ENCODE peak calls at places on chromosomes 4 and X, in ten cellular contexts. L is choroid plexus epithelial cell, T is skeletal muscle cell, S is PC-9, B is EL, I is nephron progenitor cell, K is Peyer's patch, R is HTR-8/SVneo, U is PC-3, X is lower lobe of right lung. N is an unnamed sample.

GRCh38 chr4:26574563-26574962 is 9.3 kb upstream of the TBC1D19 start:
- DNase-seq in K (no peak), S (no peak), T (no peak), I (no peak), U (no peak), L (no peak), B (no peak), X (no peak), R (no peak), N (no peak)

GRCh38 chr4:659851-660250 is 14.2 kb downstream of the ATP5ME start:
- DNase-seq in R (no peak), X (peak), T (no peak), I (no peak), B (no peak), K (no peak), U (no peak), S (no peak), L (no peak), N (no peak)

GRCh38 chr4:123088521-123088920 is 166.1 kb upstream of the NUDT6 start:
- DNase-seq in L (no peak), R (no peak), K (no peak), T (no peak), I (no peak), B (no peak), U (no peak), X (no peak), S (no peak), N (no peak)

GRCh38 chr4:41256740-41257256 is at the start of gene UCHL1:
- DNase-seq in L (peak), U (no peak), S (peak), I (peak), T (peak), X (no peak), B (peak), K (no peak), R (peak), N (no peak)

GRCh38 chr4:31375936-31376335 is 655.8 kb downstream of the PCDH7 start:
- DNase-seq in X (no peak), I (no peak), L (no peak), K (no peak), T (no peak), R (no peak), B (no peak), U (no peak), S (no peak), N (no peak)

GRCh38 chrX:84475596-84475995 is 26.7 kb downstream of the HDX start:
- DNase-seq in I (no peak), S (no peak), T (no peak), L (no peak), B (no peak), X (no peak), U (no peak), K (no peak), R (no peak), N (no peak)

GRCh38 chr4:94527556-94528233 is 76.0 kb downstream of the PDLIM5 start:
- DNase-seq in I (no peak), T (no peak), B (no peak), L (no peak), K (no peak), R (no peak), S (peak), X (no peak), U (peak), N (no peak)

GRCh38 chrX:107704181-107704580 is 71.4 kb downstream of the TSC22D3 start:
- DNase-seq in L (no peak), S (no peak), T (no peak), K (peak), B (no peak), R (no peak), U (no peak), I (no peak), X (no peak), N (no peak)

GRCh38 chr4:40622913-40623312 is 6.8 kb downstream of the RBM47 start:
- DNase-seq in I (no peak), U (peak), K (no peak), R (no peak), L (no peak), T (no peak), B (no peak), X (no peak), S (peak), N (no peak)

GRCh38 chr4:142379277-142380051 is 466.6 kb downstream of the INPP4B start:
- DNase-seq in R (peak), U (peak), X (no peak), S (peak), T (peak), B (peak), K (no peak), L (peak), I (no peak), N (no peak)

GRCh38 chrX:44042731-44043130 is 69.5 kb upstream of the NDP start:
- DNase-seq in T (no peak), K (no peak), L (peak), S (no peak), R (no peak), U (no peak), X (no peak), B (no peak), I (no peak), N (no peak)

GRCh38 chrX:37726346-37726745 is 40.8 kb downstream of the XK start:
- DNase-seq in R (no peak), B (no peak), S (no peak), U (no peak), T (no peak), L (no peak), K (no peak), I (no peak), X (no peak), N (no peak)

GRCh38 chr4:123300625-123301024 is 96.0 kb upstream of the SPRY1 start:
- DNase-seq in U (no peak), B (no peak), L (no peak), T (no peak), R (no peak), S (no peak), X (no peak), K (no peak), I (no peak), N (no peak)

GRCh38 chr4:188596027-188596426 is 456.8 kb downstream of the TRIML1 start:
- DNase-seq in R (no peak), I (no peak), X (no peak), B (no peak), L (no peak), T (no peak), U (no peak), K (no peak), S (no peak), N (no peak)

GRCh38 chrX:26586570-26586969 is 370.6 kb downstream of the MAGEB5 start:
- DNase-seq in R (no peak), I (no peak), K (no peak), B (no peak), X (no peak), L (no peak), U (no peak), S (no peak), T (no peak), N (no peak)

GRCh38 chr4:76856183-76856969 is 41.6 kb downstream of the SOWAHB start:
- DNase-seq in B (peak), R (peak), I (peak), S (no peak), K (peak), T (peak), U (peak), X (no peak), L (peak), N (no peak)

GRCh38 chrX:88613338-88613737 is 133.7 kb upstream of the CPXCR1 start:
- DNase-seq in X (no peak), T (no peak), S (no peak), K (no peak), I (peak), L (peak), U (peak), R (no peak), B (no peak), N (no peak)

GRCh38 chr4:8790749-8791148 is 80.9 kb downstream of the HMX1 start:
- DNase-seq in R (no peak), S (no peak), I (no peak), B (no peak), K (no peak), U (no peak), L (no peak), T (no peak), X (no peak), N (no peak)

GRCh38 chr4:28287837-28288236 is 1427.2 kb downstream of the STIM2 start:
- DNase-seq in S (peak), R (peak), L (peak), T (peak), U (peak), B (peak), X (no peak), I (no peak), K (no peak), N (no peak)

GRCh38 chr4:68182382-68182820 is 52.7 kb upstream of the TMPRSS11F start:
- DNase-seq in T (no peak), I (no peak), X (peak), S (no peak), R (no peak), U (no peak), B (no peak), L (no peak), K (no peak), N (no peak)

GRCh38 chr4:109191216-109191615 is 111.2 kb downstream of the COL25A1 start:
- DNase-seq in T (no peak), S (no peak), I (no peak), B (no peak), X (no peak), L (no peak), R (no peak), K (no peak), U (no peak), N (no peak)

GRCh38 chr4:63302792-63303191 is 1106.5 kb downstream of the TECRL start:
- DNase-seq in B (no peak), L (no peak), T (no peak), U (no peak), I (no peak), X (no peak), R (no peak), K (no peak), S (no peak), N (no peak)

GRCh38 chr4:140748171-140748570 is 8.0 kb downstream of the TBC1D9 start:
- DNase-seq in X (no peak), U (no peak), K (no peak), T (no peak), S (no peak), I (no peak), R (no peak), B (no peak), L (no peak), N (no peak)

GRCh38 chrX:121902463-121902862 is 855.1 kb downstream of the GLUD2 start:
- DNase-seq in T (no peak), S (no peak), X (no peak), U (no peak), L (no peak), K (no peak), I (no peak), B (no peak), R (no peak), N (no peak)

GRCh38 chrX:21658152-21658737 is at the start of gene KLHL34:
- DNase-seq in I (no peak), R (no peak), K (peak), L (no peak), U (no peak), T (no peak), S (no peak), X (no peak), B (no peak), N (no peak)

GRCh38 chrX:50814701-50815476 is 895 bp upstream of the SHROOM4 start:
- DNase-seq in X (no peak), I (no peak), T (peak), L (peak), B (no peak), S (no peak), K (peak), U (peak), R (no peak), N (no peak)

N was measured in activated T-helper 1 cell treated with anti-CD3 and anti-CD28 coated beads, Interleukin-12 subunit alpha, Interleukin-12 subunit beta, Interleukin-2, Interleukin-4 antibody, amounts not matched to agents 30 ng/mL and 10 ng/mL and 1 ng/mL, durations not matched to agents 14 hours and 24 hours and 36 hours.